ENCODE peak calls at places on chromosomes 4 and X, in eight cellular contexts. W is neural progenitor cell, K is sigmoid colon, H is fibroblast of lung, D is colonic mucosa, Q is astrocyte, N is HCT116, T is upper lobe of right lung. U is an unnamed sample. For H3K4me1, the result is how much of the 10 kb centered on the place peaks cover.

GRCh38 chr4:71130827-71131603 is 137.6 kb downstream of the DCK start:
- DNase-seq in Q (peak), H (peak), W (peak), K (no peak), T (no peak), N (no peak), D (no peak), U (no peak)

GRCh38 chr4:52408471-52408870 is 250.6 kb downstream of the USP46 start:
- DNase-seq in Q (no peak), T (no peak), D (no peak), N (no peak), W (no peak), H (no peak), K (no peak), U (no peak)

GRCh38 chr4:40719008-40719623 is 30.6 kb upstream of the NSUN7 start:
- DNase-seq in D (peak), T (no peak), W (peak), K (no peak), Q (peak), H (peak), N (peak), U (no peak)

GRCh38 chr4:59537231-59537886 is 1662.8 kb upstream of the ADGRL3 start:
- DNase-seq in W (no peak), D (no peak), Q (no peak), H (peak), K (no peak), N (no peak), T (no peak), U (no peak)

GRCh38 chr4:174483792-174484191 is 38.5 kb downstream of the HPGD start:
- DNase-seq in T (no peak), W (peak), N (no peak), Q (peak), D (no peak), H (peak), K (no peak), U (no peak)

GRCh38 chrX:155068165-155068564 is 2.8 kb downstream of the CMC4 start:
- DNase-seq in H (peak), N (no peak), K (no peak), T (no peak), D (no peak), Q (peak), W (no peak), U (no peak)

GRCh38 chr4:6225469-6225868 is 25.1 kb upstream of the JAKMIP1 start:
- DNase-seq in T (peak), N (no peak), D (no peak), K (peak), W (peak), Q (peak), H (peak), U (peak)

GRCh38 chr4:186596346-186596745 is 41.0 kb upstream of the MTNR1A start:
- DNase-seq in D (no peak), T (no peak), W (no peak), K (no peak), Q (no peak), N (no peak), H (no peak), U (no peak)

GRCh38 chr4:10006604-10007435 is 14.5 kb downstream of the SLC2A9 start:
- DNase-seq in T (peak), Q (peak), N (peak), D (peak), K (no peak), H (peak), W (no peak), U (peak)

GRCh38 chrX:46257451-46257879 is 287.8 kb downstream of the ZNF674 start:
- DNase-seq in D (no peak), N (no peak), T (no peak), W (no peak), Q (no peak), H (no peak), K (no peak), U (no peak)

GRCh38 chr4:150501019-150501727 is 80.8 kb upstream of the MAB21L2 start:
- DNase-seq in H (peak), D (no peak), N (no peak), W (no peak), T (no peak), K (no peak), Q (peak), U (no peak)

DNA sequence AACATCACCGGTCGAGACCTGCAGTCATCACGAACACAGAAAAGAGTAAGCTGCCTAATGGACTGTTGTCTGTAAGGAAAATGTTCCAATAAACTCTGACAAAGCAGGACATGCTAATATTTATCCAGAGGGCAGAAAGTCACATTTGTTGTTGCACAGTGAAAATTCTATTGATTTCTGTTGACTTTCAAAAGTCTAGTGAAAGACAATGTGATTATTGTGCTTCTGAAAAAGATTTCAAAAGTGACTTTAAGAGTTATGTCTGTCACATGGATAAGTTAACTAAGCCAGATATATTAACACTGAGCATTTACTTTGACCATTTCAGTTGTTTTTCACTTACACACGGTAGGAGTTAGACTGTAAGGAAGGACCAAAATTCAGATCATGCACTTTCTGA is 9.3 kb upstream of the RFC1 start:
- DNase-seq in H (no peak), K (no peak), W (no peak), N (no peak), Q (no peak), T (no peak), D (no peak), U (no peak)
- TF ChIP-seq CTCF in H (no peak), K (no peak), W (no peak), N (no peak), Q (no peak), T (no peak), D (no peak), U (no peak)

DNA sequence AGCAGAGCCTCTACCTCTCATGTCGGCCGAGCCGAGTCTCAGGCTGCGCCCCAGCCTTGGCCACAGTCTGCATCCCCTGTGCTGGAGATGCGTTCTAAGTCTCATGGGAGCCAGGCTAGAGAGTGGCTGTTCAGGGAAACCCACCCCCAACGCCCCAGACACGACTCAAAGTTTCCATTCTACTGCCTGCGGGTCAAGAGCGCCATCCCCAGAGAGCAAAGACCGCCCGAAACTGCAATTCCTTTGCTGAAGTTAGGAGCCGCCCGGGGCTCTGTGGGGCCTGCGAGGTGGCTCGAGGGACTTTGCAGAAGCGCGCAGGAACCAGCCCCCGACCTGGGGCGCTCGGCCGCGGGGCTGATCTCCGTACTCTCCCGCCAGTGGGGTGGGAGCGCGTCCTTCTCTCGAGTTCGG is 10.0 kb upstream of the ELF4 start:
- DNase-seq in W (peak), N (no peak), H (no peak), K (no peak), Q (no peak), T (no peak), D (no peak), U (peak)
- H3K4me1 ChIP-seq in W (under half), N (under half), H (under half), K (under half), Q (under half), T (under half), D (under half), U (under half)

DNA sequence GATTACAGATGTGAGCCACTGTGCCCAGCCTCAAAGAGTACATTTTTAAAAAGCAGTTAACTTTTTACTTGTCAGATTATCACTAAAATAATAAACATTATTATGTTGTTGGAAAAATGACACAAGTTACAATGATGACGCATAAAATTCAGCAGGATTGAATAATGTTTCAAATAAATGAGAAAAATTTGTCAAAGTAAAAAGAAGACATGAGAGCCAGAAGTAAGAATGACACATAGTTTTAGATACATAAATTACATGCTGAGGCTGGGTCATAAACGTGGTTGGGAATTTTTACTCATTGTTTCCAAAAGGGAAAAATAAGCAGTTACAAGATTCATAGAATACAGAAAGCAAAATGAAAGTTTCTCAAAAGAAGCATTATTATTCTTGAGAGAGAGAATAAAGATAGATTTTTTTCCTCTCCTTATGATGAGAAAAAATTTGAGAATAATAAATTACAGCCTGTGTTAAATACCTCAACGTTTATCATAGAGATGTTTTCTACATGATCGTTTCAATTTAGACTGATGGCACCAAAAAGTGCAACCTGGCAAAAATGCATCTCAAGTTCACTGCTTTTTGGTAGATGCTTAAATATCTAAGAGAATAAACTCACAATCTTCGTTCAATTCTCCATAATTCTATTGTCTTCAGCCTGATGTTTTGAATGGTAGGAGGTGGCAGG is 40.4 kb downstream of the GUCY1B1 start:
- DNase-seq in N (no peak), W (no peak), K (no peak), T (no peak), D (no peak), Q (peak), H (peak), U (no peak)
- H3K27ac ChIP-seq in N (no peak), W (no peak), K (peak), T (no peak), D (no peak), Q (no peak), H (no peak), U (no peak)

DNA sequence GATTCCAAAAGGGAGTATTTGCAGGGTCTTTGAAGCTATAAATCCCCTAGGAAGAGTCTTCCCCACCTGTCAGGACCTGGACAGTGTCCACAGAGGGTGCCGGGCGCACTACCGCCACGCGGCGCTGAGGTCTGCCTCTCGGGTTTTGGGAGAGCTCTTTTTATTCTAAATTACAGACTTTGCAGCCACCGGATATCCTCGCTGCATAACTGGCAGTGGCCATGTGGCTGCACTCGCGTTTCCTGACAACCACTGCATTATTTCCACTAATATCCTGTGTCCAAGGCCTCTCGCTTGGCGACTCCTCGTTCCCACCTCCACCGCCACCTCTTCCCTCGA is 608 bp upstream of the TMEM131L start:
- DNase-seq in K (peak), Q (no peak), W (peak), T (peak), N (peak), H (peak), D (peak), U (no peak)
- TF ChIP-seq CTCF in K (no peak), Q (peak), W (no peak), T (peak), N (no peak), H (no peak), D (no peak), U (no peak)

GRCh38 chr4:168854216-168854921 is 155.7 kb downstream of the CBR4 start:
- DNase-seq in W (no peak), K (peak), D (no peak), T (no peak), H (peak), Q (no peak), N (no peak), U (no peak)

GRCh38 chr4:168853770-168854169 is 156.3 kb downstream of the CBR4 start:
- DNase-seq in H (no peak), D (no peak), K (no peak), T (no peak), N (no peak), Q (no peak), W (no peak), U (no peak)

GRCh38 chr4:168850016-168850415 is 160.0 kb downstream of the CBR4 start:
- DNase-seq in Q (no peak), K (no peak), W (no peak), T (no peak), H (peak), N (no peak), D (no peak), U (no peak)

GRCh38 chr4:168852933-168853713 is 156.9 kb downstream of the CBR4 start:
- DNase-seq in W (no peak), H (no peak), K (no peak), T (no peak), N (no peak), D (no peak), Q (no peak), U (no peak)

GRCh38 chr4:168852387-168852786 is 157.7 kb downstream of the CBR4 start:
- DNase-seq in Q (no peak), N (no peak), K (no peak), H (no peak), W (no peak), D (no peak), T (no peak), U (no peak)
- H3K4me1 ChIP-seq in Q (under half), N (under half), K (half or more), H (under half), W (under half), D (under half), T (under half), U (under half)

GRCh38 chr4:163398238-163398637 is 54.5 kb downstream of the NPY5R start:
- DNase-seq in T (no peak), K (no peak), Q (no peak), D (no peak), H (no peak), W (no peak), N (no peak), U (no peak)

GRCh38 chr4:163404080-163404479 is 60.4 kb downstream of the NPY5R start:
- DNase-seq in Q (no peak), W (peak), H (no peak), T (no peak), N (no peak), K (no peak), D (no peak), U (no peak)

GRCh38 chr4:163395758-163396157 is 52.1 kb downstream of the NPY5R start:
- DNase-seq in T (no peak), W (no peak), N (no peak), Q (no peak), K (no peak), D (no peak), H (no peak), U (no peak)

GRCh38 chr4:163404570-163404969 is 60.9 kb downstream of the NPY5R start:
- DNase-seq in T (no peak), K (no peak), W (no peak), Q (no peak), N (no peak), H (no peak), D (no peak), U (no peak)

GRCh38 chr4:163400911-163401310 is 57.2 kb downstream of the NPY5R start:
- DNase-seq in N (no peak), K (no peak), H (no peak), T (no peak), D (no peak), W (no peak), Q (no peak), U (no peak)
- H3K27ac ChIP-seq in N (no peak), K (no peak), H (no peak), T (no peak), D (no peak), W (no peak), Q (no peak), U (no peak)

DNA sequence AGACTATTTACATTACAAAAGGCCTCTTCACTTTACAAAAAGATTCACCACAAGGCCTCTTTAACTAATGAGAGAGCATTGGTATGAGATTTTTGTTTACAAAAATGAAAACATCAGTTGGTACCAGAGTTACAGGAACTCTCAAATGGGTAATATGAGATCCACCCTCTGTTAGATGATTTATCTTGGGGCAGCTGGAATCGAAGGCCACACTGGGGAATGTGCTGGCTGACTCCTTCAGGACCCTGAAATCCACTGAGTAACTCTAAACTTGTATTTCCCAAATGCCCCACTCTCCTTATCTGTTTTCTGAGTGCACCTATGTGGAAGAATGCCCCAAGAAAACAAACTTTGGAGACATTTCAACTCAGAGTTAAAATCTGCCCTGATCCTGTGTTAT is 232.9 kb upstream of the F9 start:
- DNase-seq in W (no peak), Q (no peak), H (no peak), D (no peak), K (no peak), T (no peak), N (no peak), U (no peak)
- TF ChIP-seq CTCF in W (no peak), Q (no peak), H (no peak), D (no peak), K (no peak), T (no peak), N (no peak), U (no peak)